ENCODE peak calls at places on chromosomes 7 and 10, in eight cellular contexts. F is T-cell; H is foreskin fibroblast; I is NCI-H1417; P is GM12865; Y is occipital lobe; Q is GDM1; O is activated naive CD4-positive, alpha-beta T cell. J is an unnamed sample.

GRCh38 chr10:100645609-100646008 is 99.8 kb upstream of the PAX2 start:
- DNase-seq in F (no peak), H (no peak), I (no peak), P (no peak), Y (no peak), Q (no peak), O (no peak), J (no peak)

GRCh38 chr7:132154695-132155471 is 421.4 kb downstream of the PLXNA4 start:
- DNase-seq in F (no peak), H (no peak), I (no peak), P (no peak), Y (no peak), Q (no peak), O (no peak), J (no peak)

GRCh38 chr7:97835296-97836138 is 36.7 kb downstream of the ASNS start:
- DNase-seq in F (peak; percentile 48), H (peak; percentile 34), I (peak; percentile 54), P (peak; percentile 71), Y (peak; percentile 17), Q (peak; percentile 18), O (peak; percentile 22), J (peak; percentile 18)

GRCh38 chr7:103347507-103348267 is at the start of gene PSMC2:
- DNase-seq in F (peak; percentile 77), H (peak; percentile 88), I (peak; percentile 89), P (peak; percentile 93), Y (peak; percentile 83), Q (peak; percentile 81), O (peak; percentile 28), J (peak; percentile 91)

GRCh38 chr10:13613519-13613918 is 26.8 kb downstream of the PRPF18 start:
- DNase-seq in F (no peak), H (peak; percentile 42), I (no peak), P (peak; percentile 44), Y (no peak), Q (no peak), O (no peak), J (peak; percentile 37)

GRCh38 chr7:101848168-101848951 is 30.9 kb downstream of the CUX1 start:
- DNase-seq in F (no peak), H (no peak), I (no peak), P (no peak), Y (peak; percentile 19), Q (no peak), O (no peak), J (no peak)

GRCh38 chr7:114481995-114482394 is 67.4 kb downstream of the FOXP2 start:
- DNase-seq in F (no peak), H (peak; percentile 30), I (peak; percentile 14), P (no peak), Y (no peak), Q (no peak), O (no peak), J (peak; percentile 17)

GRCh38 chr10:90319188-90319914 is 538.5 kb downstream of the HTR7 start:
- DNase-seq in F (no peak), H (peak; percentile 87), I (no peak), P (peak; percentile 74), Y (no peak), Q (no peak), O (no peak), J (peak; percentile 93)

GRCh38 chr10:78196964-78197363 is 163.3 kb downstream of the RPS24 start:
- DNase-seq in F (no peak), H (peak; percentile 44), I (no peak), P (peak; percentile 10), Y (no peak), Q (no peak), O (no peak), J (peak; percentile 51)

GRCh38 chr7:82805527-82805960 is 357.1 kb downstream of the PCLO start:
- DNase-seq in F (no peak), H (peak; percentile 79), I (peak; percentile 36), P (no peak), Y (no peak), Q (no peak), O (no peak), J (peak; percentile 94)

GRCh38 chr10:5434017-5434753 is 21.8 kb downstream of the NET1 start:
- DNase-seq in F (no peak), H (peak; percentile 37), I (no peak), P (peak; percentile 36), Y (no peak), Q (peak; percentile 17), O (no peak), J (peak; percentile 79)

GRCh38 chr7:22563621-22564241 is 63.7 kb upstream of the STEAP1B start:
- DNase-seq in F (no peak), H (no peak), I (peak; percentile 64), P (peak; percentile 76), Y (no peak), Q (no peak), O (no peak), J (peak; percentile 62)